ENCODE peak calls at places on chromosome 20, in seven cellular contexts. J is upper lobe of right lung, N is heart left ventricle, W is T-helper 17 cell, K is mucosa of descending colon, H is activated B cell treated with CpG ODN at 0.5 μM for 24 hours, A is gastroesophageal sphincter. D is an unnamed sample.

GRCh38 chr20:49970498-49970897 is 12.3 kb upstream of the SNAI1 start:
- ATAC-seq in J (no peak), N (no peak), W (no peak), K (no peak), H (no peak), A (no peak), D (no peak)

GRCh38 chr20:44692932-44693476 is 22.2 kb upstream of the CCN5 start:
- ATAC-seq in J (peak; percentile 80), N (peak; percentile 83), W (no peak), K (peak; percentile 69), H (no peak), A (peak; percentile 89), D (no peak)

GRCh38 chr20:29408034-29408695 is 1849.3 kb upstream of the DEFB115 start:
- ATAC-seq in J (peak; percentile 45), N (peak; percentile 53), W (no peak), K (no peak), H (no peak), A (peak; percentile 36), D (no peak)

GRCh38 chr20:39986231-39986904 is 702.7 kb downstream of the MAFB start:
- ATAC-seq in J (peak; percentile 83), N (peak; percentile 95), W (no peak), K (peak; percentile 49), H (no peak), A (peak; percentile 92), D (no peak)

GRCh38 chr20:33262658-33263065 is 20.4 kb upstream of the BPIFB1 start:
- ATAC-seq in J (peak; percentile 89), N (no peak), W (no peak), K (peak; percentile 59), H (no peak), A (no peak), D (no peak)

GRCh38 chr20:31572042-31572700 is 32.9 kb upstream of the ID1 start:
- ATAC-seq in J (peak; percentile 4), N (no peak), W (peak; percentile 0), K (no peak), H (no peak), A (peak; percentile 20), D (peak; percentile 1)

GRCh38 chr20:13753436-13754036 is 31.2 kb downstream of the ESF1 start:
- ATAC-seq in J (no peak), N (no peak), W (no peak), K (no peak), H (no peak), A (no peak), D (no peak)

GRCh38 chr20:36773123-36773547 is 428 bp downstream of the DSN1 start:
- ATAC-seq in J (no peak), N (no peak), W (no peak), K (peak; percentile 1), H (no peak), A (no peak), D (no peak)

GRCh38 chr20:57384486-57384885 is 6.7 kb upstream of the RBM38 start:
- ATAC-seq in J (no peak), N (no peak), W (no peak), K (peak; percentile 42), H (no peak), A (no peak), D (no peak)

GRCh38 chr20:42392417-42392816 is 774.2 kb upstream of the CHD6 start:
- ATAC-seq in J (peak; percentile 52), N (peak; percentile 83), W (no peak), K (no peak), H (no peak), A (peak; percentile 53), D (no peak)

GRCh38 chr20:50372770-50373088 is 137.5 kb upstream of the PTPN1 start:
- ATAC-seq in J (no peak), N (no peak), W (no peak), K (peak; percentile 28), H (no peak), A (no peak), D (no peak)

GRCh38 chr20:32810941-32811340 is 8.8 kb upstream of the MAPRE1 start:
- ATAC-seq in J (no peak), N (no peak), W (no peak), K (no peak), H (no peak), A (no peak), D (no peak)

GRCh38 chr20:7301807-7302206 is 534.3 kb downstream of the BMP2 start:
- ATAC-seq in J (no peak), N (no peak), W (no peak), K (no peak), H (no peak), A (no peak), D (no peak)

GRCh38 chr20:10489853-10490627 is 54.9 kb downstream of the SLX4IP start:
- ATAC-seq in J (no peak), N (no peak), W (no peak), K (no peak), H (no peak), A (no peak), D (no peak)

GRCh38 chr20:36927704-36928103 is 23.8 kb downstream of the SAMHD1 start:
- ATAC-seq in J (no peak), N (no peak), W (no peak), K (no peak), H (no peak), A (no peak), D (no peak)

GRCh38 chr20:49381558-49382493 is 100.6 kb downstream of the KCNB1 start:
- ATAC-seq in J (peak; percentile 34), N (peak; percentile 86), W (no peak), K (peak; percentile 42), H (no peak), A (peak; percentile 90), D (no peak)

GRCh38 chr20:45306431-45306982 is at the start of gene RBPJL:
- ATAC-seq in J (peak; percentile 55), N (peak; percentile 14), W (peak; percentile 41), K (peak; percentile 44), H (no peak), A (no peak), D (no peak)

D was measured in stimulated activated memory B cell treated with anti-CD40 and anti-IgM and Interleukin-4, amounts not matched to agents 10 μg/mL and 1 μg/mL and 100 μg/mL, for 72 hours.